ENCODE peak calls at places on chromosomes 4 and X, in five cellular contexts. W, Y, O, S and L are unnamed samples.

GRCh38 chrX:137194164-137194563 is 160.4 kb upstream of the GPR101 start:
- DNase-seq in W (peak; percentile 12), Y (peak; percentile 5), O (peak; percentile 42), S (peak; percentile 68), L (peak; percentile 1)

GRCh38 chr4:79852305-79852730 is 220.7 kb downstream of the ANTXR2 start:
- DNase-seq in W (peak; percentile 10), Y (no peak), O (peak; percentile 4), S (peak; percentile 21), L (no peak)

GRCh38 chr4:160928482-160928881 is 1235.3 kb downstream of the FSTL5 start:
- DNase-seq in W (no peak), Y (no peak), O (no peak), S (no peak), L (no peak)

GRCh38 chr4:89254847-89255246 is 52.8 kb downstream of the GPRIN3 start:
- DNase-seq in W (peak; percentile 12), Y (peak; percentile 69), O (peak; percentile 56), S (peak; percentile 70), L (no peak)

GRCh38 chr4:99803702-99804101 is 12.9 kb upstream of the DAPP1 start:
- DNase-seq in W (no peak), Y (no peak), O (no peak), S (no peak), L (no peak)

GRCh38 chr4:152044341-152044740 is 283.5 kb upstream of the GATB start:
- DNase-seq in W (no peak), Y (no peak), O (no peak), S (no peak), L (no peak)

GRCh38 chrX:139882299-139882698 is 50.6 kb downstream of the ATP11C start:
- DNase-seq in W (no peak), Y (no peak), O (no peak), S (no peak), L (no peak)

GRCh38 chr4:40003986-40004385 is 26.3 kb upstream of the PDS5A start:
- DNase-seq in W (no peak), Y (no peak), O (peak; percentile 14), S (no peak), L (no peak)

GRCh38 chr4:177001271-177002175 is 208.8 kb upstream of the VEGFC start:
- DNase-seq in W (no peak), Y (no peak), O (peak; percentile 46), S (no peak), L (no peak)

GRCh38 chr4:166498541-166498940 is 625.5 kb downstream of the TLL1 start:
- DNase-seq in W (no peak), Y (no peak), O (no peak), S (no peak), L (no peak)

GRCh38 chrX:104324461-104324860 is 69.7 kb upstream of the ESX1 start:
- DNase-seq in W (no peak), Y (no peak), O (no peak), S (no peak), L (no peak)

GRCh38 chr4:165810726-165811125 is 62.3 kb upstream of the TLL1 start:
- DNase-seq in W (no peak), Y (no peak), O (no peak), S (no peak), L (no peak)

GRCh38 chr4:137393043-137393442 is 139.3 kb downstream of the PCDH18 start:
- DNase-seq in W (no peak), Y (no peak), O (no peak), S (no peak), L (no peak)

GRCh38 chrX:30637874-30638793 is 15.1 kb upstream of the GK start:
- DNase-seq in W (no peak), Y (no peak), O (no peak), S (no peak), L (no peak)

GRCh38 chrX:30635630-30636029 is 17.6 kb upstream of the GK start:
- DNase-seq in W (no peak), Y (peak; percentile 13), O (no peak), S (peak; percentile 18), L (no peak)
- TF ChIP-seq JUNB in W (no peak), Y (no peak), O (no peak), S (no peak), L (no peak)

GRCh38 chr4:7421356-7422097 is 13.2 kb downstream of the PSAPL1 start:
- DNase-seq in W (no peak), Y (no peak), O (no peak), S (no peak), L (no peak)

GRCh38 chr4:7420661-7421040 is 14.1 kb downstream of the PSAPL1 start:
- DNase-seq in W (no peak), Y (no peak), O (no peak), S (no peak), L (no peak)

GRCh38 chr4:7423391-7423790 is 11.3 kb downstream of the PSAPL1 start:
- DNase-seq in W (no peak), Y (no peak), O (no peak), S (no peak), L (no peak)

GRCh38 chr4:7422898-7423180 is 11.9 kb downstream of the PSAPL1 start:
- DNase-seq in W (no peak), Y (no peak), O (no peak), S (no peak), L (no peak)

GRCh38 chr4:7422098-7422897 is 12.4 kb downstream of the PSAPL1 start:
- DNase-seq in W (no peak), Y (no peak), O (no peak), S (no peak), L (no peak)
- TF ChIP-seq JUNB in W (no peak), Y (no peak), O (no peak), S (no peak), L (no peak)

GRCh38 chr4:82614868-82615449 is 53.2 kb upstream of the TMEM150C start:
- DNase-seq in W (no peak), Y (no peak), O (no peak), S (no peak), L (no peak)

GRCh38 chr4:82621212-82621611 is 59.4 kb upstream of the TMEM150C start:
- DNase-seq in W (no peak), Y (no peak), O (no peak), S (no peak), L (no peak)

GRCh38 chr4:82623284-82623683 is 61.5 kb upstream of the TMEM150C start:
- DNase-seq in W (no peak), Y (no peak), O (no peak), S (no peak), L (no peak)

GRCh38 chr4:82620126-82620525 is 58.3 kb upstream of the TMEM150C start:
- DNase-seq in W (no peak), Y (no peak), O (no peak), S (no peak), L (no peak)

DNA sequence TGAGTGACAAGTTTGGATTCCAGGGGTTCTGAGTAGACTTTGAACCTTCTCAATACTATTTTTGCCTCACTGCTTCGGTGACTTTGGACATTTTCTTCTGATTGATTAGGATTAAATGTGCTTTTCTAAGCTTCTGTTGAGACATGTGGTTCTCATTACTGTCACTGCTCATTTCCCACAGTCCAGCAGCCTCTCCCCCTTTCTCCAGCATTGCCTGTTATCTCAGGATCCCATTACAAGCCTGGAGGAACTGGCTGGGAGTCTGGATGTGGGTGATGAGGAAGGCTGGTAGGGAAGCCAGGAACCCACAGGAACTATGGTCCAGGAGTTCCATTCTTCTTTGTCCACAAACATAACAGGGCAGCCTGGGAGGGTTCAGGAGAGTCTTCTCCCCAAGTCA is 56.5 kb upstream of the TMEM150C start:
- DNase-seq in W (no peak), Y (no peak), O (no peak), S (no peak), L (no peak)
- TF ChIP-seq JUNB in W (no peak), Y (no peak), O (no peak), S (no peak), L (no peak)

GRCh38 chr4:66769436-66769835 is 775.9 kb downstream of the CENPC start:
- DNase-seq in W (no peak), Y (no peak), O (no peak), S (no peak), L (no peak)
- TF ChIP-seq JUNB in W (no peak), Y (no peak), O (no peak), S (no peak), L (no peak)

GRCh38 chr4:188282620-188283232 is 143.5 kb downstream of the TRIML1 start:
- DNase-seq in W (no peak), Y (no peak), O (no peak), S (peak; percentile 71), L (no peak)
- TF ChIP-seq JUNB in W (no peak), Y (no peak), O (no peak), S (no peak), L (no peak)

DNA sequence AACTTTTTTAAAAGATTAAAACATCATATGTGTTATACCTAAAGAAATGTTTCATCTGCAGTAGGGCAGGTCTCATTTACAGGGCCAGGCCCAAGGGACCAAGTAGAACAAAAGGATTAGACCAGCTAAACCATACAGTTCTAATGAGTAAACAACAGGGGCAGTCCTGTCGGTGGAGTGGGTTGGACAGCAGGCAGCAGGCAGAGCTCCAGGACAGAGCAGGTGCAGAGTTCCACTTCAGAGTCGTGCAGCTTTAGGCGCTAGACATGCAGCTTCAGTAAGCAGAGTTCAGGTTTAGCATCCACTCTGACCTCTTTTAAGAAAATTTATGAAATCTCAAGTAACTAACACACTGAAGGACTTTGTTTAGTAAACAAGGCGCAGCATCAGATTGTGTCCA is 487.8 kb upstream of the INTU start:
- DNase-seq in W (no peak), Y (no peak), O (no peak), S (no peak), L (no peak)
- TF ChIP-seq JUNB in W (no peak), Y (no peak), O (no peak), S (no peak), L (no peak)

DNA sequence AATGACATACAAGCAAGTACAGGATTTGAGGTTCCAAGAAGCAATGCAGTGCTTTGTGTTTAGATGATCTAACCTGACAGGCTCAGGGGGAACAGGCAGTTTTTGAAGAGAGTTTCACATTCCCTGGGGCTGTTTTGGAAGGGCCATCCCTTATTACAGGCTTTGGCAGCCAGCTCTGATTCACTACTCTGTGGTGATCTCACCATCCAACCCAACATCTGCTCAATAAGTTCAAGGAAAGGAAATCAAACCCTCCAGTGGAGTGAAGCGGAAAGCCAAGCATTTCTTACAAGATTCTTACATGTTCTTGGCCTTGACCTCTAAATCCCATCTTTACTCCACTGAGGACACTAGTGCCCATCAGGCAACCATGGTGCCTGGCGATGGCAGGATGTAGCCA is 7.5 kb downstream of the IDS start:
- DNase-seq in W (no peak), Y (no peak), O (no peak), S (no peak), L (no peak)
- TF ChIP-seq JUNB in W (no peak), Y (no peak), O (no peak), S (no peak), L (no peak)

DNA sequence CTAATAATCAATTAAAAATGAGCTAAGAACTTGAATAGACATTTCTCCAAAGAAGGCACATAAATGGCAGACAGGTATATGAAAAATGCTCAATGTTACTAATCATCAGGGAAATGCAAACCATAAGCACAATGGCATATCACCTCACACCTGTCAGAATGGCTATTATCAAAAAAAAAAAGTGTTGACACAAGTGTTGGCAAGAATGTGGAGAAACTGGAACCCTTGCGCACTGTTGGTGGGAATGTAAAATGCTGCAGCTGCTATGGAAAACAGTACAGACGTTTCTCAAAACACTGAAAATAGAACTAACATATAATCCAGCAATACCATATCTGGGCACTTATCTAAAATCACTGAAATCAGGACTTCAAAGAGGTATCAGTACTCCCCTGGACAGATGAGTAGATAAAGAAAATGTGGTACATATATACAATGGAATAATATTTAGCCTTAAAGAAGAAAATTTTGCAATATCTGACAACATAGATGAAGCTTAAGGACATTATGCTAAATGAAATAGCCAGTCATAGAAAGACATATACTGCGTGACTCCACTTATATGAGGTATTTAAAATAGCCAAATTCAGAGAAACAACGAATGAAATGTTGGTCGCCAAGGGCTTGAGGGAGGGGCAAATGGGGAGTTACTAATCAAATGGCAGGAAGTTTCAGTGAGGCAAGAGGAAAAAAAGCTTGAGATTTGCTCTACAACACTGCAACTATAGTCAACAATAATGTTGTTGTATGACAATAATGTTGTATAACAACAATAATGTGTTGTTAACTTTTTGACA is 175.5 kb downstream of the WDFY3 start:
- DNase-seq in W (no peak), Y (no peak), O (no peak), S (no peak), L (no peak)
- TF ChIP-seq JUNB in W (no peak), Y (no peak), O (no peak), S (no peak), L (no peak)